ENCODE peak calls at places on chromosome 13, in four cellular contexts. V, U, O and E are unnamed samples. For H3K27me3, the result is how much of the 10 kb centered on the place peaks cover.

GRCh38 chr13:109818891-109819290 is 32.5 kb upstream of the IRS2 start:
- DNase-seq in V (no peak), U (no peak), O (no peak), E (no peak)

GRCh38 chr13:94154362-94154761 is 325.1 kb downstream of the DCT start:
- DNase-seq in V (no peak), U (no peak), O (peak), E (no peak)

GRCh38 chr13:79486433-79487188 is 5.7 kb downstream of the NDFIP2 start:
- DNase-seq in V (no peak), U (no peak), O (no peak), E (no peak)

GRCh38 chr13:31424130-31424729 is 224.5 kb downstream of the B3GLCT start:
- DNase-seq in V (peak), U (peak), O (peak), E (peak)

GRCh38 chr13:108609353-108609752 is 20.1 kb upstream of the MYO16 start:
- DNase-seq in V (no peak), U (no peak), O (peak), E (no peak)

GRCh38 chr13:39777527-39778061 is 122.1 kb downstream of the COG6 start:
- DNase-seq in V (no peak), U (no peak), O (peak), E (no peak)

GRCh38 chr13:66265446-66265845 is 964.7 kb downstream of the PCDH9 start:
- DNase-seq in V (no peak), U (no peak), O (peak), E (no peak)

GRCh38 chr13:36814465-36814864 is 4.6 kb upstream of the RFXAP start:
- DNase-seq in V (no peak), U (no peak), O (no peak), E (no peak)

GRCh38 chr13:50691176-50691681 is 152.3 kb downstream of the DLEU7 start:
- DNase-seq in V (no peak), U (no peak), O (no peak), E (no peak)

GRCh38 chr13:60431108-60431700 is 34.2 kb downstream of the TDRD3 start:
- DNase-seq in V (no peak), U (no peak), O (peak), E (no peak)

GRCh38 chr13:51588406-51588949 is 4.2 kb downstream of the WDFY2 start:
- DNase-seq in V (no peak), U (no peak), O (no peak), E (no peak)

GRCh38 chr13:99955107-99955746 is 16.3 kb downstream of the ZIC5 start:
- DNase-seq in V (peak), U (no peak), O (no peak), E (no peak)
- H3K27me3 ChIP-seq in V (half or more), U (half or more), O (half or more), E (under half)

DNA sequence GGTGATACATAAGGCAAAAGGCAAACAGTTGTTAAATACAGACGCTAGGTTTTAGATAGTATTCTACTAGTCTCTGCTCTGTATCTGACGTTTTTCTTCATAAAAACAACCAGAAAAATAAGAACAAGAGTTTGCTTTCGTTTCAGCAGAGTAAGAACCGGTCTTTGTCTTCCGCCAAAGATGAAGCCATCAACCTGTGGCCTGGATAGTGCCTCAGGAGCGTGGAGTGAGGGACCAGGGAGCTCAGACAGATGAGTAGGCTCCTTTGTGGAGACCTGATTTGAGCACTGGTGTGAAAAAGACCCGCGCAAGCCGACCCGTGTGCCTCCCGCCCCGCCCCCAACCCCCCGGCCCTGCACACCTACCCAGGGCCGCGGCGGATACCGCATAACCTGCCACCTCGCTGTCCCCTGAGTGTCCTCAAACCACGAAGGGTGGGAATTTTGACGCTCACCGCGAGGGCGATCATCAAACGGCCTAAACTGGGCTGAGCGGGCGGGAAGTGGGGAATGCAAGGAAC is 969 bp upstream of the LMO7 start:
- DNase-seq in V (no peak), U (no peak), O (no peak), E (no peak)
- H3K4me3 ChIP-seq in V (peak), U (peak), O (peak), E (peak)

DNA sequence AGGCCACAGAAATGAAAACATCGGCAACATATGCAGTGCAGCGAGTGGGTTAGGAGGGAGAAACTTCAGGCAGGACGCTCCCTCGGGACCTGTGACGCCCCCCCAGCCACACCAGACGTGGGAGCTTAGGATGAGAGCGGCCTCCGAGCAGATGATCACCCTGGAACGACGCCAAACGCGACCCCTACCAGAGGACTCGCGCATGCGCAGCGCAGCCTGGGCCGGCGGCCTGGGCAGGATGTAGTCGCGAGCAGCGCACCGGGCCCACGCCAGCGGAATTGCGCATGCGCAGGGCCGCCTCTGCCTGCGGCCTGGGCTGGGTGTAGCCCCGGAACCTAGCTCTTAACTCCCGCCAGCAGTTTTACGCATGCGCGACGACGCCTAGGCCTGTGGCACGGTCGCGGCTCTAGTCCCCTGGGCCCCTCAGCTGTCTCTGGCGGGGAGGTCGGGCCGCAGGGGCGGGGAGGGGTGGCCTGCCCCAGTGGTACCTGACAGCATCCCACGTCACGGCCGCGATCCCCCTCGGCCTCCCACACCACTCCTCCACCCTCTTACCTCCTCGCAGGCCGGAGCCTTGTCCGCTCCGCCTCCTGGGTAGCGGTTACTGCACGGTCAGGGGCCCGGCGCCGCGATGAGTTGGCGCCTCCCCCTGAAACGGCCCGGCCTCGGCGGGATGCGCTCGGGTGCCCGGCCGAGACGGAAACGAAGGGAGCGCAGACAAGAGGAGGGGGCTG is at the start of gene RCBTB2:
- DNase-seq in V (peak), U (peak), O (peak), E (peak)
- TF ChIP-seq POLR2A in V (peak), U (peak), O (peak), E (peak)

GRCh38 chr13:25168800-25169199 is 3.3 kb downstream of the AMER2 start:
- DNase-seq in V (no peak), U (no peak), O (no peak), E (no peak)

GRCh38 chr13:25165664-25166063 is 6.4 kb downstream of the AMER2 start:
- DNase-seq in V (no peak), U (no peak), O (no peak), E (no peak)

GRCh38 chr13:25167349-25167748 is 4.7 kb downstream of the AMER2 start:
- DNase-seq in V (no peak), U (no peak), O (no peak), E (no peak)

GRCh38 chr13:25169356-25169755 is 2.7 kb downstream of the AMER2 start:
- DNase-seq in V (no peak), U (no peak), O (no peak), E (no peak)

GRCh38 chr13:25167775-25168174 is 4.3 kb downstream of the AMER2 start:
- DNase-seq in V (no peak), U (no peak), O (no peak), E (no peak)
- H3K27me3 ChIP-seq in V (under half), U (under half), O (under half), E (under half)

DNA sequence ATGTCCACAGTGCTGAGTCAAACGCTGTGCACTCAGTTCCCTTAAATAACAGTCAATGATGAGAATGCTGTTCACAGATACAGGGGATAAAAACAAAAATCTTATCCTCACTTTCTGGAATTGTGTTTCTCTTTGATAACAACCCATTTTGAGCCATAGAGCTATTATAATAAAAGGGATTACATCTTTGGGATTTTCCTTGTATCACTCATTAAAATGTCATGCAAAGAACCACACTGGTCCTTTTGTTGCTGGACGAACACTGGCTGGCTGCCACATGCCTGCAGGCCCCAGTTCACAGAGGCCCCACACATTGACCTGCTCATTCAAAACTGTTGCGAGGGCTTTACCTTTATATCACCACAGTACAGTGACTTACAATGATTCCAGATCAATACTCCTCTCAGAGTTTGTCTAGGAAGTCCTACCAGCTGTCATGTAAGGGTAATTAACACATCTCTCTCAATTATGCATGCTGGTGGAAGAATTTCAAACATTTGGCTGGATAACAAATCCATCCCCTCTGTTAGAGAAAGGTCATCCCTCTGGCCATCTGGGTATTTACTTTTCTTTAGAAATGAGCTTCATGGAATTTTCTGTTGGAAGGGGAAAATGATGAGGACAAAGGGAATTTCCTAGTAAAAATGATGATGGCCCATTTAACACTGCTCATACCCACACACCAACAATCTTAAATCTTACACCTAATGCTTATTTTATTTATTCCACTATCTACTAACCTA is 85.9 kb downstream of the MBNL2 start:
- DNase-seq in V (no peak), U (no peak), O (peak), E (no peak)
- H3K4me3 ChIP-seq in V (no peak), U (no peak), O (no peak), E (no peak)

DNA sequence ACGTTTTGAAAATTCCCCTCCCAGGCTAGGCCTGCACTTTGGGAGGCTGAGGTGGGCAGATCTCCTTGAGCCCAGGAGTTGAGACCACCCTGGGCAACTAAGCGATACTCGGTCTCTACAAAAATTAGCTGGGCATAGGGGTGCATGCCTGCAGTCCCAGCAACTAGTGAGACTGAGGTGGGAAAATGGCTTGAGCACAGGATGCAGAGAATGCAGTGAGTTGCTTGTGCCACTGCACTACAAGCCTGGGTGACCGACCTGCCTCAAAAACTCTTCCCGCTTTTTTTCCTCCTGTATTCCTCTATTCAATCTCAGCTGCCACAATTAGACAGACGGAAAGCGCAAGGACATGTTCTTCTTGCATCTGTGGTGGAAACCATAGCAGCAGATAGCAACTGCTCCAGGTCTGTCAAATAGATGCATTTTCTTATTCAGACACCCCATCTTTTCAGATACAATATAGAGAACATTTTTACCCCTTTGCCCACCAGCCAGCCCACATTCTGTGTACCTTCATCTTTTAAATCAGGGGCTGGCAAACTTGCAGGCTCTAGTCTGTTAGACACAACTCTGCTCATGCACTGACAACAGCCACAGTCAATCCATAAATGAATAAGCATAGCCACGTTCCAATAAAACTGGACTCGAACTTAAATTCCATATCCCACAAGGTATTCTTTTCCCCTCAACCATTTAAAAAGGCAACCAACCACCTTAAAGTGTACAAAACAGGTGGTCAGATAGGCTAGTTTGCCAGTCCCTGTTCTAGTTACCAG is 4.8 kb downstream of the TPT1 start:
- DNase-seq in V (no peak), U (no peak), O (no peak), E (no peak)
- TF ChIP-seq POLR2A in V (no peak), U (peak), O (no peak), E (no peak)

GRCh38 chr13:113349050-113349449 is 14.9 kb downstream of the GRTP1 start:
- DNase-seq in V (no peak), U (no peak), O (no peak), E (peak)
- H3K27me3 ChIP-seq in V (under half), U (under half), O (under half), E (under half)

GRCh38 chr13:34038326-34039068 is 220.5 kb downstream of the RFC3 start:
- DNase-seq in V (no peak), U (no peak), O (no peak), E (no peak)
- H3K4me3 ChIP-seq in V (no peak), U (no peak), O (no peak), E (no peak)